ENCODE peak calls at places on chromosomes 12 and 14, in seven cellular contexts. V is COR-L47, C is lung microvascular endothelial cell, L is EL, O is RWPE1, U is esophagus squamous epithelium, F is HuH-7. X is an unnamed sample.

GRCh38 chr12:120199595-120200306 is 1.2 kb downstream of the RPLP0 start:
- DNase-seq in F (no peak), O (peak), C (peak), U (no peak), L (peak), V (no peak), X (peak)

GRCh38 chr14:25032092-25032784 is 17.7 kb downstream of the STXBP6 start:
- DNase-seq in F (peak), U (no peak), L (no peak), V (no peak), C (no peak), O (no peak), X (no peak)

GRCh38 chr12:52156310-52156709 is 35.5 kb downstream of the KRT80 start:
- DNase-seq in V (no peak), F (no peak), U (no peak), O (no peak), L (peak), C (no peak), X (no peak)

GRCh38 chr12:78293039-78293686 is 462.5 kb downstream of the NAV3 start:
- DNase-seq in V (no peak), L (peak), C (peak), O (peak), U (no peak), F (peak), X (peak)

GRCh38 chr12:70637686-70638085 is 457 bp upstream of the PTPRB start:
- DNase-seq in U (no peak), C (no peak), O (no peak), V (peak), F (no peak), L (no peak), X (no peak)

GRCh38 chr14:105326568-105326867 is 12.0 kb downstream of the PACS2 start:
- DNase-seq in U (no peak), O (no peak), V (no peak), L (no peak), C (no peak), F (no peak), X (no peak)

GRCh38 chr14:91177073-91177796 is 63.4 kb downstream of the DGLUCY start:
- DNase-seq in C (peak), V (peak), U (no peak), F (peak), O (peak), L (peak), X (peak)

GRCh38 chr12:45478931-45479330 is 250.6 kb upstream of the ARID2 start:
- DNase-seq in L (no peak), O (no peak), V (no peak), F (no peak), C (no peak), U (no peak), X (no peak)

GRCh38 chr14:105491366-105492006 is 440 bp downstream of the TEDC1 start:
- DNase-seq in C (peak), V (peak), U (no peak), L (peak), F (peak), O (peak), X (peak)

GRCh38 chr14:94123296-94123695 is 6.1 kb downstream of the IFI27L2 start:
- DNase-seq in U (no peak), C (no peak), F (no peak), V (no peak), L (no peak), O (no peak), X (no peak)

GRCh38 chr12:24759155-24759554 is 189.7 kb downstream of the BCAT1 start:
- DNase-seq in C (no peak), O (no peak), F (no peak), V (no peak), U (no peak), L (peak), X (no peak)

GRCh38 chr14:104221071-104221625 is 82.8 kb downstream of the KIF26A start:
- DNase-seq in V (no peak), O (no peak), L (no peak), F (no peak), U (no peak), C (no peak), X (no peak)

GRCh38 chr12:2586159-2587035 is 208.4 kb upstream of the FKBP4 start:
- DNase-seq in L (no peak), C (no peak), U (no peak), F (no peak), V (no peak), O (no peak), X (no peak)

GRCh38 chr14:103889313-103890051 is 38.8 kb upstream of the TDRD9 start:
- DNase-seq in V (no peak), U (no peak), C (no peak), F (no peak), O (peak), L (no peak), X (no peak)

GRCh38 chr12:132651444-132652100 is 33.0 kb downstream of the P2RX2 start:
- DNase-seq in C (no peak), O (no peak), L (no peak), U (no peak), F (no peak), V (no peak), X (no peak)

GRCh38 chr14:102517412-102518062 is 8.0 kb upstream of the ANKRD9 start:
- DNase-seq in F (peak), O (no peak), C (no peak), V (no peak), L (no peak), U (no peak), X (no peak)

GRCh38 chr14:73261520-73262426 is 24.5 kb downstream of the PAPLN start:
- DNase-seq in O (no peak), V (no peak), F (no peak), U (no peak), L (no peak), C (no peak), X (no peak)

GRCh38 chr14:102759416-102759815 is 17.8 kb upstream of the TRAF3 start:
- DNase-seq in C (peak), O (no peak), F (no peak), L (no peak), V (peak), U (no peak), X (peak)

GRCh38 chr14:94992046-94992445 is 165.3 kb downstream of the DICER1 start:
- DNase-seq in O (peak), V (no peak), L (no peak), C (no peak), U (no peak), F (no peak), X (no peak)

GRCh38 chr14:31137214-31137889 is 70.2 kb downstream of the HECTD1 start:
- DNase-seq in L (no peak), O (no peak), F (no peak), V (no peak), C (no peak), U (no peak), X (no peak)

GRCh38 chr14:93173943-93174395 is 10.7 kb downstream of the MOAP1 start:
- DNase-seq in L (no peak), F (no peak), V (no peak), O (no peak), C (peak), U (no peak), X (no peak)

GRCh38 chr12:109310247-109311125 is 1.4 kb upstream of the FOXN4 start:
- DNase-seq in F (no peak), L (no peak), O (no peak), V (peak), C (no peak), U (no peak), X (no peak)

GRCh38 chr12:38850463-38850862 is 54.9 kb downstream of the CPNE8 start:
- DNase-seq in O (no peak), V (no peak), F (no peak), C (peak), L (no peak), U (no peak), X (no peak)

GRCh38 chr14:41749425-41749824 is 142.7 kb downstream of the LRFN5 start:
- DNase-seq in L (no peak), V (peak), F (no peak), O (no peak), C (no peak), U (no peak), X (no peak)

GRCh38 chr12:55828357-55828756 is 1.0 kb downstream of the DNAJC14 start:
- DNase-seq in F (no peak), V (no peak), L (no peak), O (no peak), U (no peak), C (no peak), X (no peak)

GRCh38 chr14:105711841-105712460 is 185.6 kb downstream of the TMEM121 start:
- DNase-seq in F (no peak), L (no peak), C (no peak), U (no peak), V (no peak), O (no peak), X (no peak)

GRCh38 chr14:76405627-76406026 is 29.7 kb downstream of the ESRRB start:
- DNase-seq in U (no peak), C (no peak), O (no peak), F (no peak), V (no peak), L (no peak), X (no peak)

GRCh38 chr12:67721216-67721615 is 72.7 kb downstream of the DYRK2 start:
- DNase-seq in C (no peak), V (no peak), O (no peak), L (no peak), F (no peak), U (no peak), X (no peak)

GRCh38 chr14:73786632-73786941 is 65.0 kb upstream of the PTGR2 start:
- DNase-seq in V (no peak), C (peak), O (no peak), L (peak), U (no peak), F (no peak), X (peak)

GRCh38 chr14:85531594-85532391 is 1.8 kb downstream of the FLRT2 start:
- DNase-seq in U (no peak), L (peak), O (peak), V (peak), C (peak), F (peak), X (peak)